ENCODE peak calls at places on chromosomes 16 and 17, in ten cellular contexts. F is LHCN-M2, V is adipocyte, C is lung microvascular endothelial cell, R is retinal pigment epithelial cell, M is NCI-H1694, Q is choroid plexus epithelial cell, B is skeletal muscle cell, E is HT-29, U is hypothalamus. W is an unnamed sample.

GRCh38 chr17:81277421-81277820 is 17.7 kb downstream of the SLC38A10 start:
- DNase-seq in F (no peak), V (no peak), C (no peak), R (no peak), M (peak), Q (no peak), B (no peak), E (no peak), U (peak), W (no peak)

GRCh38 chr17:41695954-41696720 is 7.5 kb downstream of the EIF1 start:
- DNase-seq in F (peak), V (peak), C (peak), R (no peak), M (peak), Q (peak), B (peak), E (peak), U (peak), W (peak)

GRCh38 chr17:57988301-57989010 is 402 bp upstream of the VEZF1 start:
- DNase-seq in F (peak), V (peak), C (peak), R (no peak), M (no peak), Q (peak), B (no peak), E (peak), U (peak), W (no peak)

GRCh38 chr16:85697441-85697840 is 8.7 kb upstream of the GINS2 start:
- DNase-seq in F (no peak), V (no peak), C (no peak), R (no peak), M (no peak), Q (no peak), B (no peak), E (no peak), U (no peak), W (no peak)

GRCh38 chr17:12313786-12314185 is 293.1 kb downstream of the MAP2K4 start:
- DNase-seq in F (no peak), V (no peak), C (no peak), R (no peak), M (no peak), Q (no peak), B (no peak), E (no peak), U (no peak), W (no peak)

GRCh38 chr16:86010680-86011141 is 111.7 kb downstream of the IRF8 start:
- DNase-seq in F (no peak), V (no peak), C (no peak), R (no peak), M (no peak), Q (no peak), B (no peak), E (no peak), U (no peak), W (no peak)

GRCh38 chr17:10328971-10329923 is 43.6 kb downstream of the MYH13 start:
- DNase-seq in F (no peak), V (no peak), C (no peak), R (no peak), M (no peak), Q (no peak), B (no peak), E (no peak), U (no peak), W (no peak)

GRCh38 chr17:42969006-42969581 is 4.8 kb upstream of the AARSD1 start:
- DNase-seq in F (peak), V (no peak), C (no peak), R (no peak), M (no peak), Q (peak), B (peak), E (no peak), U (no peak), W (no peak)

GRCh38 chr17:8867361-8867981 is at the start of gene PIK3R6:
- DNase-seq in F (no peak), V (no peak), C (no peak), R (no peak), M (no peak), Q (no peak), B (no peak), E (no peak), U (no peak), W (no peak)

GRCh38 chr17:18356624-18357023 is 6.7 kb downstream of the SHMT1 start:
- DNase-seq in F (no peak), V (peak), C (no peak), R (no peak), M (no peak), Q (peak), B (peak), E (no peak), U (peak), W (no peak)

GRCh38 chr17:29625037-29625750 is 2.5 kb upstream of the CORO6 start:
- DNase-seq in F (peak), V (no peak), C (no peak), R (no peak), M (no peak), Q (no peak), B (no peak), E (peak), U (peak), W (no peak)

GRCh38 chr16:27175888-27176287 is 27.4 kb upstream of the KDM8 start:
- DNase-seq in F (no peak), V (no peak), C (no peak), R (no peak), M (no peak), Q (no peak), B (no peak), E (no peak), U (no peak), W (no peak)

GRCh38 chr17:48483471-48484131 is 47.2 kb downstream of the HOXB1 start:
- DNase-seq in F (peak), V (peak), C (no peak), R (peak), M (peak), Q (peak), B (peak), E (peak), U (no peak), W (no peak)

GRCh38 chr17:65198653-65199382 is 61.6 kb downstream of the RGS9 start:
- DNase-seq in F (peak), V (peak), C (peak), R (no peak), M (peak), Q (peak), B (no peak), E (peak), U (peak), W (peak)

GRCh38 chr17:73141411-73141810 is 23.4 kb upstream of the SSTR2 start:
- DNase-seq in F (no peak), V (no peak), C (no peak), R (no peak), M (no peak), Q (no peak), B (no peak), E (no peak), U (no peak), W (no peak)

GRCh38 chr17:29358421-29358820 is 31.7 kb upstream of the TAOK1 start:
- DNase-seq in F (peak), V (no peak), C (no peak), R (no peak), M (no peak), Q (no peak), B (no peak), E (no peak), U (no peak), W (no peak)

GRCh38 chr16:51306116-51306515 is 155.0 kb upstream of the SALL1 start:
- DNase-seq in F (no peak), V (peak), C (no peak), R (no peak), M (no peak), Q (no peak), B (no peak), E (no peak), U (no peak), W (no peak)

GRCh38 chr16:20300312-20301097 is 26.8 kb downstream of the GP2 start:
- DNase-seq in F (peak), V (peak), C (peak), R (no peak), M (peak), Q (peak), B (peak), E (peak), U (peak), W (peak)

GRCh38 chr16:3058173-3059030 is 7.0 kb upstream of the IL32 start:
- DNase-seq in F (peak), V (peak), C (no peak), R (no peak), M (no peak), Q (peak), B (no peak), E (peak), U (peak), W (no peak)

GRCh38 chr16:11557811-11558210 is 28.9 kb downstream of the LITAF start:
- DNase-seq in F (no peak), V (no peak), C (no peak), R (no peak), M (no peak), Q (no peak), B (no peak), E (no peak), U (peak), W (no peak)

GRCh38 chr16:49596119-49596518 is 222.5 kb downstream of the C16orf78 start:
- DNase-seq in F (peak), V (peak), C (peak), R (no peak), M (no peak), Q (peak), B (no peak), E (no peak), U (no peak), W (no peak)

GRCh38 chr16:25692307-25692706 is 548 bp downstream of the HS3ST4 start:
- DNase-seq in F (no peak), V (no peak), C (no peak), R (no peak), M (no peak), Q (no peak), B (no peak), E (no peak), U (no peak), W (no peak)

GRCh38 chr17:2002767-2003329 is 22.3 kb downstream of the RTN4RL1 start:
- DNase-seq in F (no peak), V (no peak), C (no peak), R (no peak), M (no peak), Q (no peak), B (no peak), E (no peak), U (no peak), W (no peak)

GRCh38 chr16:58792188-58792587 is 58.1 kb upstream of the GOT2 start:
- DNase-seq in F (no peak), V (no peak), C (no peak), R (no peak), M (no peak), Q (no peak), B (no peak), E (no peak), U (no peak), W (no peak)

GRCh38 chr17:32515677-32516383 is 29.0 kb downstream of the CDK5R1 start:
- DNase-seq in F (no peak), V (peak), C (no peak), R (no peak), M (no peak), Q (no peak), B (no peak), E (no peak), U (no peak), W (peak)

GRCh38 chr16:11273721-11274324 is 394 bp upstream of the PRM3 start:
- DNase-seq in F (no peak), V (no peak), C (no peak), R (no peak), M (no peak), Q (peak), B (no peak), E (no peak), U (no peak), W (no peak)

GRCh38 chr17:83201206-83202001 is 122.0 kb downstream of the METRNL start:
- DNase-seq in F (no peak), V (no peak), C (no peak), R (no peak), M (no peak), Q (no peak), B (no peak), E (no peak), U (no peak), W (no peak)

GRCh38 chr17:37429442-37429841 is 22.8 kb downstream of the TADA2A start:
- DNase-seq in F (no peak), V (no peak), C (no peak), R (no peak), M (no peak), Q (no peak), B (no peak), E (no peak), U (no peak), W (no peak)

GRCh38 chr16:763386-763785 is 2.9 kb downstream of the MSLN start:
- DNase-seq in F (no peak), V (no peak), C (no peak), R (no peak), M (no peak), Q (no peak), B (no peak), E (no peak), U (no peak), W (no peak)

GRCh38 chr17:5509482-5509881 is 23.1 kb downstream of the MIS12 start:
- DNase-seq in F (peak), V (peak), C (no peak), R (no peak), M (no peak), Q (peak), B (no peak), E (no peak), U (no peak), W (no peak)

GRCh38 chr17:44005865-44006580 is 1.6 kb downstream of the NAGS start:
- DNase-seq in F (no peak), V (no peak), C (peak), R (no peak), M (peak), Q (peak), B (no peak), E (peak), U (no peak), W (no peak)

GRCh38 chr16:11238272-11239202 is 17.5 kb downstream of the SOCS1 start:
- DNase-seq in F (no peak), V (no peak), C (no peak), R (no peak), M (no peak), Q (no peak), B (no peak), E (no peak), U (no peak), W (no peak)

GRCh38 chr16:66480265-66481080 is 53.4 kb downstream of the BEAN1 start:
- DNase-seq in F (no peak), V (no peak), C (no peak), R (no peak), M (no peak), Q (no peak), B (no peak), E (peak), U (no peak), W (no peak)

GRCh38 chr17:4721203-4722135 is 9.8 kb upstream of the MED11 start:
- DNase-seq in F (peak), V (no peak), C (no peak), R (no peak), M (peak), Q (peak), B (no peak), E (peak), U (no peak), W (no peak)

GRCh38 chr17:74296548-74296936 is 22.5 kb downstream of the DNAI2 start:
- DNase-seq in F (peak), V (peak), C (peak), R (no peak), M (peak), Q (peak), B (peak), E (peak), U (peak), W (no peak)

GRCh38 chr17:347309-347708 is 5.3 kb downstream of the RPH3AL start:
- DNase-seq in F (no peak), V (no peak), C (no peak), R (no peak), M (no peak), Q (no peak), B (no peak), E (no peak), U (no peak), W (no peak)

GRCh38 chr17:288802-289356 is 63.7 kb downstream of the RPH3AL start:
- DNase-seq in F (no peak), V (no peak), C (no peak), R (no peak), M (no peak), Q (no peak), B (no peak), E (no peak), U (no peak), W (no peak)